ENCODE peak calls at places on chromosomes 2 and 18, in six cellular contexts. M, R, I, L, U and C are unnamed samples. For H3K4me1, the result is how much of the 10 kb centered on the place peaks cover.

GRCh38 chr2:150788741-150789140 is 301.3 kb upstream of the RND3 start:
- DNase-seq in M (no peak), R (no peak), I (no peak), L (no peak), U (no peak), C (no peak)

GRCh38 chr2:135473567-135473966 is 57.5 kb downstream of the ZRANB3 start:
- DNase-seq in M (no peak), R (no peak), I (peak), L (no peak), U (peak), C (peak)

GRCh38 chr18:73214970-73215369 is 347.2 kb upstream of the NETO1 start:
- DNase-seq in M (no peak), R (no peak), I (no peak), L (no peak), U (no peak), C (no peak)

GRCh38 chr18:36127866-36128845 is 984 bp downstream of the SLC39A6 start:
- DNase-seq in M (no peak), R (no peak), I (peak), L (peak), U (peak), C (peak)

GRCh38 chr2:9699139-9699823 is 68.5 kb upstream of the YWHAQ start:
- DNase-seq in M (no peak), R (no peak), I (peak), L (no peak), U (no peak), C (peak)

GRCh38 chr2:112275887-112276773 is 733 bp downstream of the ZC3H6 start:
- DNase-seq in M (peak), R (peak), I (peak), L (peak), U (peak), C (peak)

GRCh38 chr2:10493636-10494281 is 45.6 kb upstream of the ODC1 start:
- DNase-seq in M (peak), R (peak), I (peak), L (no peak), U (peak), C (peak)

GRCh38 chr18:79496237-79496977 is 100.7 kb downstream of the NFATC1 start:
- DNase-seq in M (no peak), R (no peak), I (no peak), L (no peak), U (no peak), C (no peak)

GRCh38 chr2:176125215-176126054 is 2.9 kb downstream of the HOXD9 start:
- DNase-seq in M (no peak), R (no peak), I (no peak), L (no peak), U (no peak), C (no peak)

GRCh38 chr2:96143848-96144480 is 1.3 kb downstream of the DUSP2 start:
- DNase-seq in M (no peak), R (peak), I (peak), L (no peak), U (no peak), C (no peak)

GRCh38 chr2:19408592-19408991 is 50.2 kb upstream of the OSR1 start:
- DNase-seq in M (no peak), R (no peak), I (peak), L (no peak), U (peak), C (peak)

GRCh38 chr2:53490659-53491058 is 276.9 kb upstream of the CHAC2 start:
- DNase-seq in M (no peak), R (no peak), I (no peak), L (no peak), U (no peak), C (peak)

GRCh38 chr2:219127236-219127635 is 33.4 kb downstream of the NHEJ1 start:
- DNase-seq in M (no peak), R (no peak), I (no peak), L (no peak), U (no peak), C (no peak)

GRCh38 chr2:97983698-97984097 is 12.1 kb downstream of the TMEM131 start:
- DNase-seq in M (no peak), R (no peak), I (no peak), L (no peak), U (no peak), C (no peak)

GRCh38 chr2:158184556-158185343 is 83.1 kb downstream of the UPP2 start:
- DNase-seq in M (no peak), R (no peak), I (peak), L (no peak), U (peak), C (no peak)

GRCh38 chr18:70207181-70207580 is 1.7 kb upstream of the RTTN start:
- DNase-seq in M (no peak), R (no peak), I (no peak), L (no peak), U (no peak), C (no peak)

GRCh38 chr2:240392084-240392947 is 43.1 kb upstream of the GPC1 start:
- DNase-seq in M (no peak), R (no peak), I (no peak), L (no peak), U (no peak), C (peak)

DNA sequence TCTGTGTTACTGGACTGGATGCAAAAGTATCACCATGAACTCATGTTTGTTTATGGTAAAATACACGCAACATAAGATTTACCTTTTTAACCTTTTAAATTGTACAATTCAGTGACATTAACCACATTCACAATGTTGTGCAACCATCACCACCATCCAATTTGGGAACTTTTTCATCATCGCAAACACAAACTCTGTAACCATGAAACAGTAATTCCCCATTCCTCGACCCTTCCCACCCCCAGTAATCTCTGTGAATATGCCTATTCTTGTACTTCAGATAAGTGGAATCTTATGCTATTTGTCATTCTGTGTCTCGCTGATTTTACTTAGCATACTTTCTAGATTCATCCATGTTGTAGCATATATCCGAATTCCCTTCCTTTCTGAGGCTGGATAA is 31.1 kb upstream of the EPAS1 start:
- DNase-seq in M (no peak), R (no peak), I (no peak), L (no peak), U (no peak), C (no peak)
- H3K4me1 ChIP-seq in M (under half), R (under half), I (under half), L (under half), U (under half), C (under half)

DNA sequence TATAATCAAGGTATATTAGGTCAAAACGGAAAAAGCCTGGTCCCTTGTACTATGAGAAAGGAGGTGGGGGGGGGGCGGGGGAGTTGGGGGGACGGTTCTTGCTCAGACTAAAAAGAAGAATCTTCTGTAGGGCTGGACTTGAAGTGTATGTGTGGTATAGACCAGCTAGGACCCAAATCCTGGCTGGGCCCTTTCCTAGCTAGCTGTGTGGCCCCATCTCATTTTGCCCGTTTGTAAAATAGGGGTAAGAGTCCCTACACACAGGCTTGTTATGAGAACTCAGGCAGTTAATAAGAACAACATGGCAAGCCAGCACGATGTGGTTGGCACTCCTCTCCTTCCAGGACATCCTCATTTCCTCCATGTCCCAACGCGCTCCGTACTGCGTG is 1.1 kb downstream of the EVA1A start:
- DNase-seq in M (no peak), R (no peak), I (no peak), L (no peak), U (no peak), C (no peak)
- H3K4me3 ChIP-seq in M (peak), R (peak), I (peak), L (peak), U (peak), C (peak)

GRCh38 chr2:75431757-75432156 is 129.0 kb downstream of the EVA1A start:
- DNase-seq in M (no peak), R (no peak), I (peak), L (no peak), U (no peak), C (no peak)
- H3K4me1 ChIP-seq in M (under half), R (under half), I (under half), L (under half), U (under half), C (under half)

GRCh38 chr2:65382776-65383357 is 49.5 kb downstream of the SPRED2 start:
- DNase-seq in M (peak), R (peak), I (peak), L (no peak), U (peak), C (peak)
- H3K4me3 ChIP-seq in M (no peak), R (no peak), I (peak), L (no peak), U (no peak), C (peak)

DNA sequence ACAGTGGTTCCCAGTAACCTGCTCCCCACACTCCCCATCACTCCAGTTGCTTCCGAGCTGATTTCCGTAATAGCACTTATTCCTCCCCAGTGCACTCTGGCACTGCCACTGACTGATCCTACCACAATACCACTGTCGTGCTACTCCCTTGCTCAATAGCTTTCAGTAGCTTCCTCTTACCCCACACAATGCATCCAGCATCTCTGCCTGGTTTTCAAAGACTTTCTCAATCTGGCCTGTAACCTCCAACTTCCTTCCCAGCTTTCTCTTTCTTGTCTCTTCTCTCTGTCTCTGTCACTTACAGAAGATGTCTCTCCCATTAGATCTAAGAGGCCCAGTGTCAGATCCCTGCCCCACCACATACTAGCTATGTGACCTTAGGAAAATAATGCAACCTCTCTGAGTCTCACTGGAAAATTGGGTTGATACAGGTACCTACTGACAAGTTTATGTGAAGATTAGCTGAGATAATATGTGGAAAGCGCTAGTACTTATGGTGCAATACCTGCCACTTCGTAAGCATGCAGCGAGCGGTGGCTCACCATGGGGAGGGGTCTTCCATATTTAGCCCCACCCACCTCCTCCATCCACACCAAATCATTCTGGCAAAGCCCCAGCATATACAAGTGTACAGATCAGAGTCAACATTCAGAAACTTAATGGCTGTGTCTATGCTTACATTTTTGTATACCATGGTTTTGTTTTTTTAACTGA is 36.7 kb downstream of the SFXN5 start:
- DNase-seq in M (no peak), R (no peak), I (no peak), L (no peak), U (no peak), C (no peak)
- H3K4me1 ChIP-seq in M (under half), R (under half), I (under half), L (under half), U (half or more), C (under half)